ENCODE peak calls at places on chromosome 17, in four cellular contexts. W, U, E and D are unnamed samples.

GRCh38 chr17:46822388-46822921 is 4.0 kb upstream of the WNT3 start:
- DNase-seq in U (peak), W (no peak), E (no peak), D (no peak)

GRCh38 chr17:40418428-40418706 is 671 bp upstream of the TOP2A start:
- DNase-seq in E (no peak), W (peak), U (no peak), D (no peak)

GRCh38 chr17:69608808-69609494 is 194.5 kb downstream of the MAP2K6 start:
- DNase-seq in E (no peak), W (peak), U (no peak), D (no peak)

GRCh38 chr17:29524692-29525091 is 42.1 kb downstream of the ABHD15 start:
- DNase-seq in W (no peak), U (no peak), E (no peak), D (no peak)

GRCh38 chr17:74329378-74329777 is 3.4 kb downstream of the KIF19 start:
- DNase-seq in E (no peak), U (no peak), W (no peak), D (no peak)

GRCh38 chr17:38585056-38585804 is 20.5 kb downstream of the SRCIN1 start:
- DNase-seq in E (no peak), U (no peak), W (no peak), D (no peak)

GRCh38 chr17:74619077-74619673 is 4.4 kb downstream of the CD300E start:
- DNase-seq in E (no peak), W (no peak), U (no peak), D (no peak)

GRCh38 chr17:38886643-38887010 is 16.8 kb downstream of the LASP1 start:
- DNase-seq in E (no peak), U (peak), W (no peak), D (no peak)

GRCh38 chr17:48074322-48075054 is 26.3 kb downstream of the NFE2L1 start:
- DNase-seq in W (peak), U (peak), E (peak), D (no peak)

GRCh38 chr17:7706631-7707354 is 1.8 kb downstream of the EFNB3 start:
- DNase-seq in U (no peak), W (no peak), E (no peak), D (no peak)

GRCh38 chr17:64084086-64084939 is 45.6 kb downstream of the ERN1 start:
- DNase-seq in W (no peak), E (no peak), U (peak), D (no peak)

GRCh38 chr17:40727447-40728231 is 24.1 kb upstream of the KRT24 start:
- DNase-seq in E (no peak), U (no peak), W (no peak), D (no peak)

GRCh38 chr17:74245145-74245817 is 28.8 kb upstream of the DNAI2 start:
- DNase-seq in E (no peak), U (no peak), W (no peak), D (no peak)

GRCh38 chr17:39626671-39627169 is at the start of gene PPP1R1B:
- DNase-seq in E (no peak), U (peak), W (no peak), D (no peak)

GRCh38 chr17:70525976-70526375 is 356.6 kb downstream of the KCNJ2 start:
- DNase-seq in W (no peak), U (peak), E (no peak), D (no peak)

GRCh38 chr17:77042688-77043330 is 98.0 kb upstream of the SEC14L1 start:
- DNase-seq in W (no peak), U (no peak), E (no peak), D (no peak)

GRCh38 chr17:59416184-59416583 is 84.7 kb downstream of the YPEL2 start:
- DNase-seq in U (no peak), W (no peak), E (no peak), D (no peak)

GRCh38 chr17:29115906-29116651 is 64.1 kb downstream of the MYO18A start:
- DNase-seq in U (no peak), W (no peak), E (no peak), D (no peak)

GRCh38 chr17:12973496-12974318 is 44.1 kb downstream of the ELAC2 start:
- DNase-seq in E (no peak), U (no peak), W (no peak), D (no peak)

GRCh38 chr17:26792486-26792885 is 501.4 kb upstream of the WSB1 start:
- DNase-seq in U (no peak), E (no peak), W (no peak), D (no peak)

GRCh38 chr17:58083491-58084316 is 485 bp downstream of the DYNLL2 start:
- DNase-seq in U (peak), E (peak), W (peak), D (peak)

GRCh38 chr17:72997559-72997958 is 94.9 kb downstream of the SLC39A11 start:
- DNase-seq in W (no peak), E (no peak), U (no peak), D (no peak)

GRCh38 chr17:78925662-78926555 is 722 bp upstream of the TIMP2 start:
- DNase-seq in E (no peak), U (peak), W (peak), D (no peak)

GRCh38 chr17:30267625-30268024 is 24.1 kb downstream of the BLMH start:
- DNase-seq in U (no peak), E (no peak), W (no peak), D (no peak)

GRCh38 chr17:19346351-19347255 is 15.9 kb downstream of the B9D1 start:
- DNase-seq in U (peak), W (peak), E (no peak), D (no peak)

GRCh38 chr17:2106308-2106707 is 51.4 kb downstream of the HIC1 start:
- DNase-seq in W (no peak), E (no peak), U (no peak), D (no peak)

GRCh38 chr17:51640108-51640622 is 379.8 kb downstream of the UTP18 start:
- DNase-seq in U (no peak), E (no peak), W (no peak), D (no peak)

GRCh38 chr17:51641999-51642398 is 381.7 kb downstream of the UTP18 start:
- DNase-seq in E (no peak), U (no peak), W (no peak), D (no peak)

GRCh38 chr17:51638909-51639308 is 378.6 kb downstream of the UTP18 start:
- DNase-seq in E (no peak), W (no peak), U (no peak), D (no peak)

GRCh38 chr17:51636291-51636690 is 375.9 kb downstream of the UTP18 start:
- DNase-seq in W (no peak), E (no peak), U (no peak), D (no peak)
- TF ChIP-seq CTCF in W (no peak), E (peak), U (no peak), D (no peak)

GRCh38 chr17:42920922-42921321 is 20.3 kb downstream of the G6PC1 start:
- DNase-seq in W (peak), U (no peak), E (no peak), D (no peak)
- TF ChIP-seq CTCF in W (no peak), U (no peak), E (no peak), D (no peak)

GRCh38 chr17:80647746-80648145 is 103.1 kb downstream of the RPTOR start:
- DNase-seq in E (no peak), U (no peak), W (no peak), D (no peak)

GRCh38 chr17:80649200-80649644 is 104.6 kb downstream of the RPTOR start:
- DNase-seq in W (no peak), U (no peak), E (no peak), D (no peak)

GRCh38 chr17:80650339-80650672 is 105.7 kb downstream of the RPTOR start:
- DNase-seq in W (no peak), E (no peak), U (no peak), D (no peak)

GRCh38 chr17:80650751-80651173 is 106.1 kb downstream of the RPTOR start:
- DNase-seq in E (no peak), U (no peak), W (no peak), D (no peak)

GRCh38 chr17:80649672-80650338 is 105.2 kb downstream of the RPTOR start:
- DNase-seq in E (no peak), W (peak), U (no peak), D (no peak)
- TF ChIP-seq CTCF in E (peak), W (peak), U (no peak), D (peak)

GRCh38 chr17:36703860-36704266 is 102.5 kb downstream of the MRM1 start:
- DNase-seq in U (peak), E (peak), W (peak), D (no peak)
- TF ChIP-seq CTCF in U (no peak), E (no peak), W (no peak), D (no peak)

GRCh38 chr17:4583796-4584124 is 569 bp upstream of the SMTNL2 start:
- DNase-seq in E (no peak), W (peak), U (no peak), D (peak)
- TF ChIP-seq CTCF in E (peak), W (peak), U (no peak), D (peak)

DNA sequence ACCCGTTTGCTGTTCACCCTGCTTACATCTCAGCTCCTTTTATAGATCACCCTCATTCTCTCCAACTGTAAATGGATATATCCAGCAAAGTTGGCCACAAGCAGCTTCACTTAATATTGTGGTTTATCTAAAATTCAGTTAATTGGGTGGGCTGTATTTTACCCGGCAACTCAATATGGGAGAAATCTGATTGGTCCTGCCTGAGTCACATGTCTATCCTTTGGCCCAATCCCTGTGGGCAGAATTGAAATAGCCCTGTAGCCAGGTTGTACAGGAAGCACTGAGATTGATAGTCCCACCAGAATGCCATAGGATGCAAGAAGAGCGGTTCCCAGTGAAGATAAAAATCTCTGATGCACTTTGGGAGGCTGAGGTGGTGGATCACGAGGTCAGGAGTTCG is 73.2 kb downstream of the AIPL1 start:
- DNase-seq in E (no peak), W (no peak), U (peak), D (peak)
- TF ChIP-seq CTCF in E (no peak), W (no peak), U (no peak), D (no peak)